ENCODE peak calls at places on chromosomes 2 and 18, in four cellular contexts. One of them, this sample, is unnamed.

GRCh38 chr2:234373060-234373459 is 123.8 kb downstream of the ARL4C start:
- DNase-seq in colonic mucosa: no peak
- DNase-seq in GM12865: no peak
- DNase-seq in mesothelial cell of epicardium: no peak
- DNase-seq in this sample: no peak

GRCh38 chr18:634551-635045 is 22.9 kb upstream of the TYMS start:
- DNase-seq in colonic mucosa: no peak
- DNase-seq in GM12865: no peak
- DNase-seq in mesothelial cell of epicardium: no peak
- DNase-seq in this sample: no peak

GRCh38 chr2:38074775-38075435 is 1.0 kb downstream of the CYP1B1 start:
- DNase-seq in colonic mucosa: no peak
- DNase-seq in GM12865: no peak
- DNase-seq in mesothelial cell of epicardium: peak; percentile 52
- DNase-seq in this sample: peak; percentile 39

GRCh38 chr2:219149667-219150066 is 10.9 kb downstream of the NHEJ1 start:
- DNase-seq in colonic mucosa: no peak
- DNase-seq in GM12865: no peak
- DNase-seq in mesothelial cell of epicardium: no peak
- DNase-seq in this sample: no peak

GRCh38 chr2:239263937-239264837 is 136.6 kb downstream of the HDAC4 start:
- DNase-seq in colonic mucosa: no peak
- DNase-seq in GM12865: no peak
- DNase-seq in mesothelial cell of epicardium: no peak
- DNase-seq in this sample: no peak

GRCh38 chr2:111975053-111975552 is 76.7 kb downstream of the MERTK start:
- DNase-seq in colonic mucosa: no peak
- DNase-seq in GM12865: no peak
- DNase-seq in mesothelial cell of epicardium: no peak
- DNase-seq in this sample: no peak

GRCh38 chr18:59419386-59419785 is 60.3 kb upstream of the LMAN1 start:
- DNase-seq in colonic mucosa: no peak
- DNase-seq in GM12865: no peak
- DNase-seq in mesothelial cell of epicardium: no peak
- DNase-seq in this sample: no peak

GRCh38 chr2:126698991-126699390 is 43.0 kb downstream of the GYPC start:
- DNase-seq in colonic mucosa: no peak
- DNase-seq in GM12865: no peak
- DNase-seq in mesothelial cell of epicardium: no peak
- DNase-seq in this sample: no peak

GRCh38 chr2:171723724-171724683 is 36.7 kb downstream of the DYNC1I2 start:
- DNase-seq in colonic mucosa: no peak
- DNase-seq in GM12865: no peak
- DNase-seq in mesothelial cell of epicardium: no peak
- DNase-seq in this sample: no peak

GRCh38 chr2:17901246-17901645 is 22.8 kb downstream of the KCNS3 start:
- DNase-seq in colonic mucosa: no peak
- DNase-seq in GM12865: no peak
- DNase-seq in mesothelial cell of epicardium: no peak
- DNase-seq in this sample: no peak

GRCh38 chr2:208256192-208256782 is 1.4 kb upstream of the IDH1 start:
- DNase-seq in colonic mucosa: no peak
- DNase-seq in GM12865: peak; percentile 25
- DNase-seq in mesothelial cell of epicardium: no peak
- DNase-seq in this sample: no peak

GRCh38 chr2:219645631-219646527 is 18.4 kb downstream of the SLC4A3 start:
- DNase-seq in colonic mucosa: no peak
- DNase-seq in GM12865: no peak
- DNase-seq in mesothelial cell of epicardium: no peak
- DNase-seq in this sample: no peak

GRCh38 chr2:219555956-219556355 is 12.1 kb downstream of the TMEM198 start:
- DNase-seq in colonic mucosa: no peak
- DNase-seq in GM12865: no peak
- DNase-seq in mesothelial cell of epicardium: no peak
- DNase-seq in this sample: no peak

GRCh38 chr2:64812298-64812697 is 158.6 kb upstream of the SERTAD2 start:
- DNase-seq in colonic mucosa: no peak
- DNase-seq in GM12865: no peak
- DNase-seq in mesothelial cell of epicardium: no peak
- DNase-seq in this sample: no peak

GRCh38 chr2:26000561-26001211 is 18.4 kb upstream of the KIF3C start:
- DNase-seq in colonic mucosa: no peak
- DNase-seq in GM12865: no peak
- DNase-seq in mesothelial cell of epicardium: no peak
- DNase-seq in this sample: no peak

GRCh38 chr2:240759454-240759853 is 60.6 kb downstream of the KIF1A start:
- DNase-seq in colonic mucosa: no peak
- DNase-seq in GM12865: peak; percentile 40
- DNase-seq in mesothelial cell of epicardium: no peak
- DNase-seq in this sample: peak; percentile 86

GRCh38 chr2:167689444-167689843 is 558.0 kb downstream of the STK39 start:
- DNase-seq in colonic mucosa: no peak
- DNase-seq in GM12865: peak; percentile 9
- DNase-seq in mesothelial cell of epicardium: no peak
- DNase-seq in this sample: no peak

GRCh38 chr2:29855924-29856639 is 65.3 kb downstream of the ALK start:
- DNase-seq in colonic mucosa: no peak
- DNase-seq in GM12865: no peak
- DNase-seq in mesothelial cell of epicardium: no peak
- DNase-seq in this sample: no peak

GRCh38 chr2:219688560-219689445 is 61.4 kb downstream of the SLC4A3 start:
- DNase-seq in colonic mucosa: no peak
- DNase-seq in GM12865: no peak
- DNase-seq in mesothelial cell of epicardium: peak; percentile 41
- DNase-seq in this sample: no peak

GRCh38 chr18:27447930-27448329 is 262.8 kb upstream of the CHST9 start:
- DNase-seq in colonic mucosa: no peak
- DNase-seq in GM12865: no peak
- DNase-seq in mesothelial cell of epicardium: no peak
- DNase-seq in this sample: no peak

GRCh38 chr18:55868909-55869308 is 280.9 kb upstream of the TCF4 start:
- DNase-seq in colonic mucosa: no peak
- DNase-seq in GM12865: no peak
- DNase-seq in mesothelial cell of epicardium: no peak
- DNase-seq in this sample: no peak

GRCh38 chr2:105515581-105516415 is 116.9 kb upstream of the FHL2 start:
- DNase-seq in colonic mucosa: no peak
- DNase-seq in GM12865: no peak
- DNase-seq in mesothelial cell of epicardium: no peak
- DNase-seq in this sample: no peak

GRCh38 chr2:111186123-111186715 is 65.5 kb downstream of the BCL2L11 start:
- DNase-seq in colonic mucosa: no peak
- DNase-seq in GM12865: no peak
- DNase-seq in mesothelial cell of epicardium: peak; percentile 31
- DNase-seq in this sample: no peak

GRCh38 chr2:85066874-85067351 is 66.3 kb upstream of the TCF7L1 start:
- DNase-seq in colonic mucosa: peak; percentile 64
- DNase-seq in GM12865: peak; percentile 73
- DNase-seq in mesothelial cell of epicardium: peak; percentile 81
- DNase-seq in this sample: peak; percentile 64

GRCh38 chr18:61838521-61838920 is 54.3 kb downstream of the RNF152 start:
- DNase-seq in colonic mucosa: no peak
- DNase-seq in GM12865: no peak
- DNase-seq in mesothelial cell of epicardium: no peak
- DNase-seq in this sample: no peak

GRCh38 chr18:79642626-79643025 is 37.0 kb upstream of the CTDP1 start:
- DNase-seq in colonic mucosa: no peak
- DNase-seq in GM12865: no peak
- DNase-seq in mesothelial cell of epicardium: no peak
- DNase-seq in this sample: no peak

DNA sequence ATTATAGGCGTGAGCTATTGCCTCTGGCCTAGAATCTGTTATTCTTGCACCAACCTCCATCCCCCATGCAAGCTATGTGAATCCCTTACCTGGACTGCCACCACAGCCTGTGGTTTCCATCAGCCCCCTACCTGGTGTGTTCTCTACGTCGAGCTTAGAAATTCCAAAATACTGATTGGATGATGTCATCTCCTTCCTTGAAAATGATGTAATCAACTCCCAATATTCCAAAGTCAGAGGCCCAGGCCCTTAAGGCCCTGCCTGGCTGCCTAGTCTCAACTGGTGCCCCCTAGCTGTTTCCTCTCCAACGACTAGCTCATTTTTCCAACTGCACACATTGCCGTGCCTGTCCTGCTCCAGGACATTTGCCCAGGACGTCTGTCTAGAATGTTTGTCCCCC is 41.3 kb upstream of the GBX2 start:
- DNase-seq in colonic mucosa: no peak
- DNase-seq in GM12865: no peak
- DNase-seq in mesothelial cell of epicardium: no peak
- DNase-seq in this sample: no peak
- TF ChIP-seq CTCF in colonic mucosa: no peak
- TF ChIP-seq CTCF in GM12865: no peak
- TF ChIP-seq CTCF in mesothelial cell of epicardium: no peak
- TF ChIP-seq CTCF in this sample: no peak

DNA sequence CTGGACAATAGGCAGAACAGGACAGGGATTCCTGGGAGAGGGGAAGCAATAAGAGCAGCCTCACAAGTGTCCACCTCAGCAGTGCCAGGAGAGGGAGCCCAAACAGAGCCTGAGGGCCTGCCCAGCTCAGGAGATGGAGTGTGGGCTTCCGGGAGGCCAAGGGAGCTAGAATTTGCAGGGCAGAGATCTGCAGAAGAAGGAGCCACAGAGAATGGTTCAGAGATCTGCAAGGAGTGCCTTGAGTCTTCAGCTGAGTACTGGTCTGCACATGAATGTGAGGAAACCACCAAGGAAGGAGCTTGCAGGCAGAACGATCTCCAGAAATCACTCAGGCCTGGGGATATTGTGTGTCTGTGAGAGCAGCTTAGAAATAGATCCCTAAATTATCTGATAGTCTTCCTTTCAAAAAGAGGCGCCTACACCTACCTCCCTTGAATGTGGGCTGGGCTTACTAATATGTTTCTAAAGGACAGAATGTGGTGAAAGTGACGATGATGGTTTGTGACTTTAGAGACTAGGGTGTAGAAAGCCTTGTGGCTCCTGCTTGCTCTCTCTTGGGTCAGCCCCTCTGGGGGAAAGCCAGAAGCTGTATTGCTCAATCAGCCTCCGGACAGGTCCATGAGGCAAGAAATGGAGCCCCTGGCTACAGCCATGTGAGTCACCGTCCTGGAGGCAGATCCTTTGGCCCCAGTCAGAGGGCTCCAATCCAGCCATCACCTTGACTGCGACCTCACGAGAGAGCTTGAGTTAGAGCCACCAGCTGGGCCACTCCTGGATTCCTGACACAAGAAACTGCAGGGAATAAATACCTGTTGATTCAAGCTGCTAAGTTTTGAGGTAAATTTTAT is 7.6 kb upstream of the LPIN1 start:
- DNase-seq in colonic mucosa: peak; percentile 51
- DNase-seq in GM12865: peak; percentile 62
- DNase-seq in mesothelial cell of epicardium: peak; percentile 51
- DNase-seq in this sample: no peak
- TF ChIP-seq CTCF in colonic mucosa: peak; percentile 36
- TF ChIP-seq CTCF in GM12865: peak; percentile 43
- TF ChIP-seq CTCF in mesothelial cell of epicardium: no peak
- TF ChIP-seq CTCF in this sample: peak; percentile 65

DNA sequence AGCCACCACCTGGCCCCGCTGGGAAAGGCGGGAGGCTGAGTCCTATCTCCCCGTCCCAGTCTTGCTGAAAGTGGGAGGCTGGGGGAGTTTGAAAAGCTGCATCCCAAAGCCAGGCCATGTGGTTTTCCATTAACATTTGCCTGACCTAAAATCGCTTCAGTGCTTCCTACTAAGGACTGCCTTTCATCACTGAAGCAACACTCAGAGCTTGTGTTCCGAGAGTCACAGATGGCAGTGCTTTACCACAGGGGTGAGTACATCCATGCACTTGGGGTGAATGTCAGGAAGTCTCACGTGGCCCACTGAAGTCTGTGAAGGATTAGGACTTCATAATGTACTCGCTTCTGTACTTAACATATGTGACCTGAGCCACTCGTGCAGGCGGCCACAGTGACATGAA is 43.3 kb downstream of the PXDN start:
- DNase-seq in colonic mucosa: no peak
- DNase-seq in GM12865: no peak
- DNase-seq in mesothelial cell of epicardium: no peak
- DNase-seq in this sample: no peak
- TF ChIP-seq CTCF in colonic mucosa: no peak
- TF ChIP-seq CTCF in GM12865: no peak
- TF ChIP-seq CTCF in mesothelial cell of epicardium: no peak
- TF ChIP-seq CTCF in this sample: no peak

GRCh38 chr2:168945508-168945907 is 44.4 kb downstream of the G6PC2 start:
- DNase-seq in colonic mucosa: no peak
- DNase-seq in GM12865: no peak
- DNase-seq in mesothelial cell of epicardium: no peak
- DNase-seq in this sample: no peak

GRCh38 chr2:168948621-168949212 is 47.6 kb downstream of the G6PC2 start:
- DNase-seq in colonic mucosa: no peak
- DNase-seq in GM12865: peak; percentile 5
- DNase-seq in mesothelial cell of epicardium: no peak
- DNase-seq in this sample: no peak

GRCh38 chr2:168939918-168940317 is 38.8 kb downstream of the G6PC2 start:
- DNase-seq in colonic mucosa: no peak
- DNase-seq in GM12865: peak; percentile 38
- DNase-seq in mesothelial cell of epicardium: no peak
- DNase-seq in this sample: no peak

GRCh38 chr2:168941297-168941696 is 40.2 kb downstream of the G6PC2 start:
- DNase-seq in colonic mucosa: no peak
- DNase-seq in GM12865: no peak
- DNase-seq in mesothelial cell of epicardium: no peak
- DNase-seq in this sample: no peak

DNA sequence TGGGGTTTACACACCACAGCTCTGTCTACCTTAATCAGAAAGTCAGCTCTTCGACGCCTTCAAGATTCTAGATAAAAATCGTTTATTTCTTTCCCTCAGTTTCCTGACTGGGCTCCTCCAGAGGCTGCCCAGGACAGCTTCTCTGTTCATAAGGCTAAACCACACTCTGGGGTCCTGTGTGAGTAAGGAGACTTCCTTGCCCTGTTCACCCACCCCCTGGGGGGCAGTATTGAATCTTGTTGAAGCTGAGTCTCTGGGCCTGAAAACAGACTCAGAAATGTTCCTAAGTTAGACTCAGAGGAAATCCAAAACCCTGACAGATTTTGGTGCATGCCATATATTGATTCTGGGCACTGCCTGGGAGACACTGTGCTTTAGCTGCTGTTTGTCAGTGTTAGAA is 43.0 kb downstream of the G6PC2 start:
- DNase-seq in colonic mucosa: no peak
- DNase-seq in GM12865: no peak
- DNase-seq in mesothelial cell of epicardium: no peak
- DNase-seq in this sample: no peak
- TF ChIP-seq CTCF in colonic mucosa: no peak
- TF ChIP-seq CTCF in GM12865: no peak
- TF ChIP-seq CTCF in mesothelial cell of epicardium: no peak
- TF ChIP-seq CTCF in this sample: no peak

GRCh38 chr2:75157435-75157834 is 41.9 kb downstream of the TACR1 start:
- DNase-seq in colonic mucosa: no peak
- DNase-seq in GM12865: no peak
- DNase-seq in mesothelial cell of epicardium: no peak
- DNase-seq in this sample: peak; percentile 62
- TF ChIP-seq CTCF in colonic mucosa: no peak
- TF ChIP-seq CTCF in GM12865: no peak
- TF ChIP-seq CTCF in mesothelial cell of epicardium: no peak
- TF ChIP-seq CTCF in this sample: peak; percentile 16

GRCh38 chr2:36659872-36660312 is 36.6 kb upstream of the VIT start:
- DNase-seq in colonic mucosa: no peak
- DNase-seq in GM12865: peak; percentile 25
- DNase-seq in mesothelial cell of epicardium: no peak
- DNase-seq in this sample: peak; percentile 27
- TF ChIP-seq CTCF in colonic mucosa: no peak
- TF ChIP-seq CTCF in GM12865: no peak
- TF ChIP-seq CTCF in mesothelial cell of epicardium: no peak
- TF ChIP-seq CTCF in this sample: no peak

This sample was measured in GM13977.